ENCODE peak calls at places on chromosomes 5 and 9, in nine cellular contexts. One of them, this sample, is unnamed. For H3K4me1, the result is how much of the 10 kb centered on the place peaks cover.

GRCh38 chr9:137390553-137391410 is 32.2 kb downstream of the EXD3 start:
- DNase-seq in sigmoid colon: no peak
- DNase-seq in tibial nerve: no peak
- DNase-seq in spleen: no peak
- DNase-seq in uterus: no peak
- DNase-seq in ovary: no peak
- DNase-seq in HCT116: no peak
- DNase-seq in A549: no peak
- DNase-seq in stomach: no peak
- DNase-seq in this sample: no peak

GRCh38 chr5:38938424-38938823 is 92.6 kb downstream of the OSMR start:
- DNase-seq in spleen: no peak
- DNase-seq in tibial nerve: no peak
- DNase-seq in uterus: no peak
- DNase-seq in A549: no peak
- DNase-seq in sigmoid colon: no peak
- DNase-seq in stomach: no peak
- DNase-seq in HCT116: no peak
- DNase-seq in ovary: no peak
- DNase-seq in this sample: no peak

GRCh38 chr5:171310816-171311697 is 2.0 kb downstream of the TLX3 start:
- DNase-seq in HCT116: no peak
- DNase-seq in tibial nerve: no peak
- DNase-seq in sigmoid colon: no peak
- DNase-seq in stomach: no peak
- DNase-seq in ovary: no peak
- DNase-seq in A549: no peak
- DNase-seq in uterus: no peak
- DNase-seq in spleen: no peak
- DNase-seq in this sample: peak

GRCh38 chr5:173065155-173065554 is 9.0 kb downstream of the CREBRF start:
- DNase-seq in ovary: no peak
- DNase-seq in uterus: no peak
- DNase-seq in tibial nerve: no peak
- DNase-seq in sigmoid colon: no peak
- DNase-seq in spleen: no peak
- DNase-seq in stomach: no peak
- DNase-seq in A549: no peak
- DNase-seq in HCT116: no peak
- DNase-seq in this sample: no peak

GRCh38 chr5:110665184-110665726 is 61.2 kb downstream of the TMEM232 start:
- DNase-seq in sigmoid colon: no peak
- DNase-seq in stomach: no peak
- DNase-seq in ovary: no peak
- DNase-seq in uterus: no peak
- DNase-seq in HCT116: no peak
- DNase-seq in spleen: no peak
- DNase-seq in tibial nerve: no peak
- DNase-seq in A549: no peak
- DNase-seq in this sample: no peak

GRCh38 chr5:20972419-20972925 is 984.5 kb upstream of the CDH18 start:
- DNase-seq in HCT116: no peak
- DNase-seq in uterus: no peak
- DNase-seq in sigmoid colon: peak
- DNase-seq in A549: peak
- DNase-seq in stomach: no peak
- DNase-seq in ovary: peak
- DNase-seq in tibial nerve: no peak
- DNase-seq in spleen: no peak
- DNase-seq in this sample: no peak

GRCh38 chr9:22210262-22210661 is 201.2 kb upstream of the CDKN2B start:
- DNase-seq in HCT116: no peak
- DNase-seq in stomach: no peak
- DNase-seq in sigmoid colon: no peak
- DNase-seq in ovary: no peak
- DNase-seq in uterus: no peak
- DNase-seq in A549: no peak
- DNase-seq in tibial nerve: no peak
- DNase-seq in spleen: no peak
- DNase-seq in this sample: no peak

GRCh38 chr9:98873535-98874432 is 66.3 kb downstream of the GALNT12 start:
- DNase-seq in sigmoid colon: no peak
- DNase-seq in HCT116: no peak
- DNase-seq in ovary: peak
- DNase-seq in tibial nerve: no peak
- DNase-seq in spleen: no peak
- DNase-seq in stomach: peak
- DNase-seq in A549: no peak
- DNase-seq in uterus: no peak
- DNase-seq in this sample: no peak

GRCh38 chr5:157926171-157926671 is 67.3 kb upstream of the CLINT1 start:
- DNase-seq in HCT116: no peak
- DNase-seq in ovary: no peak
- DNase-seq in tibial nerve: no peak
- DNase-seq in spleen: no peak
- DNase-seq in stomach: no peak
- DNase-seq in uterus: no peak
- DNase-seq in A549: no peak
- DNase-seq in sigmoid colon: no peak
- DNase-seq in this sample: no peak

GRCh38 chr9:109856785-109857184 is 76.8 kb downstream of the PALM2AKAP2 start:
- DNase-seq in stomach: no peak
- DNase-seq in tibial nerve: no peak
- DNase-seq in HCT116: peak
- DNase-seq in sigmoid colon: peak
- DNase-seq in A549: no peak
- DNase-seq in uterus: peak
- DNase-seq in spleen: no peak
- DNase-seq in ovary: no peak
- DNase-seq in this sample: peak

GRCh38 chr5:173245319-173246134 is 10.5 kb upstream of the NKX2-5 start:
- DNase-seq in stomach: no peak
- DNase-seq in A549: no peak
- DNase-seq in HCT116: no peak
- DNase-seq in sigmoid colon: no peak
- DNase-seq in uterus: no peak
- DNase-seq in spleen: no peak
- DNase-seq in ovary: no peak
- DNase-seq in tibial nerve: no peak
- DNase-seq in this sample: no peak

GRCh38 chr5:169602535-169602934 is 19.0 kb downstream of the SPDL1 start:
- DNase-seq in ovary: no peak
- DNase-seq in uterus: no peak
- DNase-seq in spleen: no peak
- DNase-seq in stomach: no peak
- DNase-seq in HCT116: no peak
- DNase-seq in A549: no peak
- DNase-seq in tibial nerve: no peak
- DNase-seq in sigmoid colon: no peak
- DNase-seq in this sample: no peak

GRCh38 chr5:134550271-134551214 is 25.1 kb downstream of the JADE2 start:
- DNase-seq in tibial nerve: no peak
- DNase-seq in uterus: no peak
- DNase-seq in ovary: no peak
- DNase-seq in stomach: peak
- DNase-seq in sigmoid colon: no peak
- DNase-seq in A549: no peak
- DNase-seq in HCT116: no peak
- DNase-seq in spleen: no peak
- DNase-seq in this sample: no peak

GRCh38 chr5:159175547-159175946 is 33.8 kb downstream of the RNF145 start:
- DNase-seq in tibial nerve: no peak
- DNase-seq in spleen: no peak
- DNase-seq in stomach: no peak
- DNase-seq in sigmoid colon: no peak
- DNase-seq in ovary: no peak
- DNase-seq in A549: no peak
- DNase-seq in HCT116: no peak
- DNase-seq in uterus: no peak
- DNase-seq in this sample: no peak

GRCh38 chr5:164002653-164003052 is 497.2 kb downstream of the MAT2B start:
- DNase-seq in stomach: no peak
- DNase-seq in ovary: no peak
- DNase-seq in spleen: no peak
- DNase-seq in HCT116: no peak
- DNase-seq in sigmoid colon: no peak
- DNase-seq in tibial nerve: no peak
- DNase-seq in A549: no peak
- DNase-seq in uterus: no peak
- DNase-seq in this sample: no peak

GRCh38 chr9:106324596-106325280 is 538.2 kb upstream of the ZNF462 start:
- DNase-seq in spleen: no peak
- DNase-seq in A549: no peak
- DNase-seq in sigmoid colon: no peak
- DNase-seq in uterus: no peak
- DNase-seq in HCT116: no peak
- DNase-seq in stomach: no peak
- DNase-seq in ovary: no peak
- DNase-seq in tibial nerve: no peak
- DNase-seq in this sample: no peak

GRCh38 chr5:110063640-110064592 is 374.2 kb downstream of the MAN2A1 start:
- DNase-seq in tibial nerve: no peak
- DNase-seq in ovary: no peak
- DNase-seq in uterus: no peak
- DNase-seq in spleen: no peak
- DNase-seq in A549: no peak
- DNase-seq in HCT116: no peak
- DNase-seq in stomach: no peak
- DNase-seq in sigmoid colon: no peak
- DNase-seq in this sample: no peak

GRCh38 chr9:125854553-125855275 is 107.5 kb downstream of the PBX3 start:
- DNase-seq in tibial nerve: no peak
- DNase-seq in A549: no peak
- DNase-seq in HCT116: no peak
- DNase-seq in spleen: no peak
- DNase-seq in ovary: no peak
- DNase-seq in stomach: no peak
- DNase-seq in uterus: no peak
- DNase-seq in sigmoid colon: no peak
- DNase-seq in this sample: no peak

GRCh38 chr9:36772449-36773370 is 200.0 kb downstream of the MELK start:
- DNase-seq in A549: no peak
- DNase-seq in sigmoid colon: no peak
- DNase-seq in HCT116: no peak
- DNase-seq in tibial nerve: no peak
- DNase-seq in stomach: no peak
- DNase-seq in spleen: no peak
- DNase-seq in uterus: no peak
- DNase-seq in ovary: no peak
- DNase-seq in this sample: no peak

DNA sequence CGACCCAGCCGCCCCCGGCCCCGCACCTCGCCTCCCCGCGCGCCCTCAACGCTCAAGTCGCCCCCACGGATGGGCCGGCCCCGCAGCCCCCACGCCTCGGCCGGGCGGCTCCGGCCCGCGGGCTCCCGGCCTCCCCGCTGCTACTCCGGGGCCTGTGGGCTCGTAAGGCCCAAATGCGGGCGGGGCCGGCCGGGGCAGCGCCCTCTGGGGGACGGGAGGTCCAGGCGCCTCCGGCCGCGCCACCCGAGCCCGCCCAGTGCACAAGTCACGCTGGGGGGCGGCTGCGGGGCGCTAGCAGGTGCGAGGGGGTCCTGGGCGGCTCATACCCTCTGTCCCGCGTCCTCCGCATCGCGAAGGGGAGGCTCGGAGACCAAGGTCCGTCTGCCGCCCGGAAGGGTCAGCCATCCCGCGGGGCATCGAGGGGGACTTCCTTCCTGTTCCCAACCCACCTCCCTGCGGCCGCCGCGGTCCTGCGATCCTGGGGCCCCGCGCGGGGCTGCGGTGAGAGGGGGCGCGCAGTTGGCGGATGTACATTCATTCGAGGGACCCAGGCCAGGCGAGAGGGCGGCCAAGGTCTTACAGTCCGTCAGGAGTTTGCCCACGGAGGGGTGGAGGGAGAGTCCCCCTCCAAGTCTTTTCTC is at the start of gene CIZ1:
- DNase-seq in A549: peak
- DNase-seq in uterus: peak
- DNase-seq in spleen: peak
- DNase-seq in ovary: peak
- DNase-seq in sigmoid colon: peak
- DNase-seq in HCT116: peak
- DNase-seq in stomach: peak
- DNase-seq in tibial nerve: peak
- DNase-seq in this sample: peak
- TF ChIP-seq POLR2A in A549: peak
- TF ChIP-seq POLR2A in uterus: peak
- TF ChIP-seq POLR2A in spleen: peak
- TF ChIP-seq POLR2A in ovary: peak
- TF ChIP-seq POLR2A in sigmoid colon: peak
- TF ChIP-seq POLR2A in HCT116: peak
- TF ChIP-seq POLR2A in stomach: no peak
- TF ChIP-seq POLR2A in tibial nerve: peak
- TF ChIP-seq POLR2A in this sample: no peak

GRCh38 chr5:123701511-123702200 is 189.7 kb downstream of the CSNK1G3 start:
- DNase-seq in HCT116: no peak
- DNase-seq in ovary: no peak
- DNase-seq in uterus: no peak
- DNase-seq in stomach: no peak
- DNase-seq in sigmoid colon: no peak
- DNase-seq in tibial nerve: no peak
- DNase-seq in spleen: no peak
- DNase-seq in A549: no peak
- DNase-seq in this sample: no peak
- TF ChIP-seq CTCF in HCT116: no peak
- TF ChIP-seq CTCF in ovary: no peak
- TF ChIP-seq CTCF in uterus: no peak
- TF ChIP-seq CTCF in stomach: no peak
- TF ChIP-seq CTCF in sigmoid colon: no peak
- TF ChIP-seq CTCF in tibial nerve: no peak
- TF ChIP-seq CTCF in spleen: no peak
- TF ChIP-seq CTCF in A549: no peak
- TF ChIP-seq CTCF in this sample: no peak

GRCh38 chr9:23586906-23587305 is 239.1 kb downstream of the ELAVL2 start:
- DNase-seq in A549: no peak
- DNase-seq in ovary: no peak
- DNase-seq in tibial nerve: no peak
- DNase-seq in HCT116: no peak
- DNase-seq in uterus: no peak
- DNase-seq in spleen: no peak
- DNase-seq in stomach: no peak
- DNase-seq in sigmoid colon: no peak
- DNase-seq in this sample: no peak
- H3K4me1 ChIP-seq in A549: under half
- H3K4me1 ChIP-seq in ovary: under half
- H3K4me1 ChIP-seq in tibial nerve: under half
- H3K4me1 ChIP-seq in HCT116: under half
- H3K4me1 ChIP-seq in uterus: under half
- H3K4me1 ChIP-seq in spleen: under half
- H3K4me1 ChIP-seq in stomach: under half
- H3K4me1 ChIP-seq in sigmoid colon: under half
- H3K4me1 ChIP-seq in this sample: under half

GRCh38 chr5:133251296-133252132 is 199.7 kb downstream of the HSPA4 start:
- DNase-seq in A549: no peak
- DNase-seq in stomach: peak
- DNase-seq in HCT116: no peak
- DNase-seq in uterus: no peak
- DNase-seq in spleen: peak
- DNase-seq in tibial nerve: no peak
- DNase-seq in sigmoid colon: no peak
- DNase-seq in ovary: no peak
- DNase-seq in this sample: no peak
- TF ChIP-seq POLR2A in A549: no peak
- TF ChIP-seq POLR2A in stomach: no peak
- TF ChIP-seq POLR2A in HCT116: no peak
- TF ChIP-seq POLR2A in uterus: no peak
- TF ChIP-seq POLR2A in spleen: no peak
- TF ChIP-seq POLR2A in tibial nerve: no peak
- TF ChIP-seq POLR2A in sigmoid colon: no peak
- TF ChIP-seq POLR2A in ovary: no peak
- TF ChIP-seq POLR2A in this sample: no peak

GRCh38 chr5:41524174-41524573 is 13.8 kb upstream of the PLCXD3 start:
- DNase-seq in ovary: no peak
- DNase-seq in spleen: no peak
- DNase-seq in stomach: no peak
- DNase-seq in HCT116: no peak
- DNase-seq in tibial nerve: no peak
- DNase-seq in uterus: no peak
- DNase-seq in sigmoid colon: no peak
- DNase-seq in A549: no peak
- DNase-seq in this sample: no peak
- TF ChIP-seq CTCF in ovary: no peak
- TF ChIP-seq CTCF in spleen: no peak
- TF ChIP-seq CTCF in stomach: no peak
- TF ChIP-seq CTCF in HCT116: no peak
- TF ChIP-seq CTCF in tibial nerve: no peak
- TF ChIP-seq CTCF in uterus: no peak
- TF ChIP-seq CTCF in sigmoid colon: no peak
- TF ChIP-seq CTCF in A549: peak
- TF ChIP-seq CTCF in this sample: no peak